ENCODE peak calls at places on chromosomes 4 and X, in six cellular contexts. Y is NCI-H1092 treated with DMSO at 0.1 percent for 48 hours, A is memory B cell, O is LoVo, R is heart right ventricle, P is dermis microvascular lymphatic vessel endothelial cell. T is an unnamed sample.

GRCh38 chr4:173745765-173746164 is 215.7 kb upstream of the HAND2 start:
- DNase-seq in O (no peak), A (no peak), P (no peak), R (no peak), Y (no peak), T (no peak)

GRCh38 chr4:113826431-113826830 is 64.9 kb upstream of the CAMK2D start:
- DNase-seq in P (no peak), Y (no peak), R (no peak), A (no peak), O (no peak), T (no peak)

GRCh38 chrX:40145001-40145631 is 47.4 kb upstream of the BCOR start:
- DNase-seq in R (no peak), A (no peak), O (no peak), P (no peak), Y (no peak), T (no peak)

GRCh38 chr4:102730968-102731533 is 29.7 kb downstream of the MANBA start:
- DNase-seq in R (no peak), A (no peak), Y (no peak), P (peak), O (no peak), T (peak)

GRCh38 chrX:12263211-12263610 is 124.9 kb downstream of the FRMPD4 start:
- DNase-seq in A (no peak), R (no peak), Y (no peak), O (no peak), P (no peak), T (no peak)

GRCh38 chr4:168883513-168883912 is 126.5 kb downstream of the CBR4 start:
- DNase-seq in R (no peak), P (no peak), O (no peak), A (no peak), Y (no peak), T (no peak)

GRCh38 chr4:80026080-80026479 is 46.9 kb downstream of the ANTXR2 start:
- DNase-seq in Y (no peak), R (no peak), A (no peak), P (no peak), O (no peak), T (no peak)

GRCh38 chr4:84862064-84862463 is 104.4 kb downstream of the WDFY3 start:
- DNase-seq in R (no peak), A (no peak), O (no peak), Y (no peak), P (no peak), T (no peak)

GRCh38 chr4:126898815-126899214 is 733.9 kb upstream of the INTU start:
- DNase-seq in R (no peak), Y (no peak), O (no peak), A (no peak), P (no peak), T (no peak)

GRCh38 chrX:81336455-81337144 is 134.7 kb downstream of the SH3BGRL start:
- DNase-seq in Y (no peak), A (no peak), P (no peak), O (no peak), R (no peak), T (no peak)

GRCh38 chrX:11589573-11590110 is 76.1 kb downstream of the ARHGAP6 start:
- DNase-seq in A (no peak), Y (no peak), O (no peak), P (no peak), R (no peak), T (no peak)

GRCh38 chrX:50707955-50708694 is 105.9 kb downstream of the SHROOM4 start:
- DNase-seq in A (no peak), P (no peak), R (no peak), Y (no peak), O (no peak), T (no peak)

GRCh38 chr4:83782591-83782990 is 246.7 kb downstream of the GPAT3 start:
- DNase-seq in P (no peak), A (no peak), Y (no peak), R (no peak), O (no peak), T (no peak)

GRCh38 chrX:106510713-106511411 is 100.9 kb upstream of the RADX start:
- DNase-seq in O (no peak), Y (no peak), A (no peak), R (no peak), P (no peak), T (no peak)

GRCh38 chrX:75603833-75604232 is 81.0 kb upstream of the ZDHHC15 start:
- DNase-seq in Y (peak), R (no peak), O (peak), P (peak), A (no peak), T (peak)

GRCh38 chrX:55702611-55703010 is 14.9 kb upstream of the RRAGB start:
- DNase-seq in P (no peak), Y (no peak), R (no peak), O (no peak), A (no peak), T (no peak)

GRCh38 chr4:91037951-91038350 is 910.8 kb downstream of the CCSER1 start:
- DNase-seq in R (no peak), O (no peak), Y (no peak), P (no peak), A (no peak), T (no peak)

GRCh38 chrX:120310861-120311631 is at the start of gene TMEM255A:
- DNase-seq in R (peak), A (no peak), O (no peak), Y (peak), P (no peak), T (no peak)

GRCh38 chrX:17278961-17279360 is 96.0 kb upstream of the NHS start:
- DNase-seq in P (no peak), A (no peak), Y (no peak), R (no peak), O (no peak), T (no peak)

GRCh38 chrX:136635235-136635634 is 12.7 kb upstream of the CD40LG start:
- DNase-seq in O (no peak), P (no peak), A (no peak), R (no peak), Y (no peak), T (no peak)

GRCh38 chr4:145481164-145481941 is at the start of gene SMAD1:
- DNase-seq in Y (peak), R (peak), O (peak), P (peak), A (peak), T (peak)

GRCh38 chr4:182645511-182645910 is 271.7 kb downstream of the DCTD start:
- DNase-seq in P (no peak), R (no peak), O (no peak), A (no peak), Y (no peak), T (no peak)